ENCODE peak calls at places on chromosomes 4 and X, in four cellular contexts. One of them, this sample, is unnamed. For H3K4me1, the result is how much of the 10 kb centered on the place peaks cover.

GRCh38 chr4:122152699-122153328 is 683 bp downstream of the BLTP1 start:
- DNase-seq in mammary epithelial cell: peak
- DNase-seq in transverse colon: peak
- DNase-seq in heart left ventricle: peak
- DNase-seq in this sample: peak

GRCh38 chr4:133801858-133802257 is 399.7 kb downstream of the PABPC4L start:
- DNase-seq in heart left ventricle: no peak
- DNase-seq in transverse colon: no peak
- DNase-seq in mammary epithelial cell: no peak
- DNase-seq in this sample: no peak

GRCh38 chr4:7421356-7422097 is 13.2 kb downstream of the PSAPL1 start:
- DNase-seq in mammary epithelial cell: no peak
- DNase-seq in transverse colon: no peak
- DNase-seq in heart left ventricle: peak
- DNase-seq in this sample: no peak

GRCh38 chrX:102765794-102766193 is 45.3 kb downstream of the GPRASP3 start:
- DNase-seq in heart left ventricle: no peak
- DNase-seq in transverse colon: peak
- DNase-seq in mammary epithelial cell: peak
- DNase-seq in this sample: no peak

GRCh38 chrX:129472116-129472515 is 51.2 kb downstream of the SMARCA1 start:
- DNase-seq in mammary epithelial cell: peak
- DNase-seq in transverse colon: no peak
- DNase-seq in heart left ventricle: no peak
- DNase-seq in this sample: no peak

GRCh38 chr4:14383652-14384051 is 618.6 kb upstream of the CPEB2 start:
- DNase-seq in heart left ventricle: no peak
- DNase-seq in mammary epithelial cell: no peak
- DNase-seq in transverse colon: no peak
- DNase-seq in this sample: peak

GRCh38 chrX:40064055-40064597 is 33.6 kb downstream of the BCOR start:
- DNase-seq in heart left ventricle: no peak
- DNase-seq in transverse colon: no peak
- DNase-seq in mammary epithelial cell: no peak
- DNase-seq in this sample: no peak

GRCh38 chrX:37060999-37061398 is 52.8 kb downstream of the FAM47C start:
- DNase-seq in mammary epithelial cell: peak
- DNase-seq in transverse colon: no peak
- DNase-seq in heart left ventricle: no peak
- DNase-seq in this sample: peak

GRCh38 chr4:85953651-85954018 is 406.2 kb downstream of the MAPK10 start:
- DNase-seq in heart left ventricle: no peak
- DNase-seq in transverse colon: no peak
- DNase-seq in mammary epithelial cell: peak
- DNase-seq in this sample: no peak

DNA sequence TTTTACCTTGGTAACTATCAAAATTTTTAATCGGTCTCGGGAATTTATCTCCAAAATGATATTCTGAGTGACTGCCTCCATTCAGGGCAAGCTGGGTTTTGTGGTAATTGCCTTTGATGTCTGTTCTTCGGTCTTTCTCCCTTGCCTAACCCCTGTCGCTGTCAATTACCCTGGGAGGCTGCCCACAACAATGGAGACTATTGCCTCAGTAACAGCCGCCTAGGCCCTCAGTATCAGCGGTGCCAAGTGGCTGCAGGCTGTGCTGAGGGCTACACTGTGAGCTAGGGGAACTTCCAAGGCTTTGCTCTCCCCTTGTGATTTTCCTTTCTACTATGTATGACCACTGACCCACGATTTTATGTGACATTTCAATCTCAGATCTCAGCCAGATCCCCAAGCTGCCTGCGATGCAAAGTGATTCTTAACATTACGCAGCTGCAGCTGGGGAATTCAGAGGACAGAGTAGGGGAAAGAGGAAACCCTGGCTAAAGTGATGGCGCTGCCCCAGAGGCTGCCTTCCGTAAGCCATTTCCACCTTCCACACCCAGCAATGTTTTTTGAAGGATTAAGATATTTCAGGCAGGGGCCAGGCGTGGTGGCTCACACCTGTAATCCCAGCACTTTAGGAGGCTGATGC is 36.2 kb upstream of the REST start:
- DNase-seq in transverse colon: no peak
- DNase-seq in heart left ventricle: no peak
- DNase-seq in mammary epithelial cell: no peak
- DNase-seq in this sample: no peak
- H3K4me3 ChIP-seq in transverse colon: no peak
- H3K4me3 ChIP-seq in heart left ventricle: no peak
- H3K4me3 ChIP-seq in mammary epithelial cell: no peak
- H3K4me3 ChIP-seq in this sample: no peak

GRCh38 chr4:38384962-38385285 is 279.1 kb upstream of the KLF3 start:
- DNase-seq in heart left ventricle: no peak
- DNase-seq in mammary epithelial cell: no peak
- DNase-seq in transverse colon: no peak
- DNase-seq in this sample: no peak
- H3K4me1 ChIP-seq in heart left ventricle: under half
- H3K4me1 ChIP-seq in mammary epithelial cell: under half
- H3K4me1 ChIP-seq in transverse colon: under half
- H3K4me1 ChIP-seq in this sample: under half

GRCh38 chr4:87045659-87046058 is 110.8 kb downstream of the AFF1 start:
- DNase-seq in mammary epithelial cell: no peak
- DNase-seq in heart left ventricle: no peak
- DNase-seq in transverse colon: no peak
- DNase-seq in this sample: no peak
- H3K4me3 ChIP-seq in mammary epithelial cell: no peak
- H3K4me3 ChIP-seq in heart left ventricle: peak
- H3K4me3 ChIP-seq in transverse colon: no peak
- H3K4me3 ChIP-seq in this sample: no peak

GRCh38 chr4:2961411-2962098 is 1.7 kb downstream of the NOP14 start:
- DNase-seq in heart left ventricle: no peak
- DNase-seq in mammary epithelial cell: no peak
- DNase-seq in transverse colon: no peak
- DNase-seq in this sample: no peak
- H3K4me1 ChIP-seq in heart left ventricle: under half
- H3K4me1 ChIP-seq in mammary epithelial cell: under half
- H3K4me1 ChIP-seq in transverse colon: under half
- H3K4me1 ChIP-seq in this sample: under half

DNA sequence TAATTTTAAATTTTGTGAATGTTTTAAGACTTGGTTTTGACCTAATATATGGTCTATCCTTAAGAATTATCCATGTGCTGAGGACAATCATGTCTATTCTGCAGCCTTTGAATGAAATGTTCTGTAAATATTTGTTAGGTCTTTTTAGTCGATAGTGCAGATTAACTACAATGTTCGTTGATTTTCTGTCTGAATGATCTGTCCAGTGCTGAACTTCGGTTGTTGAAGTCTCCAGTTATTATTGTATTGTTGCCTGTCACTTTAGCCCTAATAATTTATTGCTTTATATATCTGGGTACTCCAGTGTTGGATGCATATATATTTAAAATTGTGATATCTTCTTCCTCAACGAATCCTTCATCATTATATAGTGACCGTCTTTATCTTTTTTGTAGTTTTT is 218.3 kb upstream of the ZC4H2 start:
- DNase-seq in mammary epithelial cell: no peak
- DNase-seq in transverse colon: no peak
- DNase-seq in heart left ventricle: no peak
- DNase-seq in this sample: no peak
- H3K4me3 ChIP-seq in mammary epithelial cell: no peak
- H3K4me3 ChIP-seq in transverse colon: no peak
- H3K4me3 ChIP-seq in heart left ventricle: no peak
- H3K4me3 ChIP-seq in this sample: no peak

GRCh38 chrX:148568763-148569162 is 68.3 kb downstream of the AFF2 start:
- DNase-seq in transverse colon: no peak
- DNase-seq in mammary epithelial cell: no peak
- DNase-seq in heart left ventricle: no peak
- DNase-seq in this sample: no peak

GRCh38 chrX:148562846-148563245 is 62.4 kb downstream of the AFF2 start:
- DNase-seq in heart left ventricle: no peak
- DNase-seq in transverse colon: no peak
- DNase-seq in mammary epithelial cell: no peak
- DNase-seq in this sample: no peak

GRCh38 chrX:148572332-148572731 is 71.9 kb downstream of the AFF2 start:
- DNase-seq in heart left ventricle: no peak
- DNase-seq in mammary epithelial cell: peak
- DNase-seq in transverse colon: no peak
- DNase-seq in this sample: no peak

GRCh38 chrX:148567779-148568178 is 67.4 kb downstream of the AFF2 start:
- DNase-seq in heart left ventricle: no peak
- DNase-seq in transverse colon: no peak
- DNase-seq in mammary epithelial cell: no peak
- DNase-seq in this sample: no peak

GRCh38 chrX:148567229-148567628 is 66.8 kb downstream of the AFF2 start:
- DNase-seq in mammary epithelial cell: peak
- DNase-seq in transverse colon: no peak
- DNase-seq in heart left ventricle: no peak
- DNase-seq in this sample: no peak
- H3K4me1 ChIP-seq in mammary epithelial cell: under half
- H3K4me1 ChIP-seq in transverse colon: under half
- H3K4me1 ChIP-seq in heart left ventricle: under half
- H3K4me1 ChIP-seq in this sample: under half

DNA sequence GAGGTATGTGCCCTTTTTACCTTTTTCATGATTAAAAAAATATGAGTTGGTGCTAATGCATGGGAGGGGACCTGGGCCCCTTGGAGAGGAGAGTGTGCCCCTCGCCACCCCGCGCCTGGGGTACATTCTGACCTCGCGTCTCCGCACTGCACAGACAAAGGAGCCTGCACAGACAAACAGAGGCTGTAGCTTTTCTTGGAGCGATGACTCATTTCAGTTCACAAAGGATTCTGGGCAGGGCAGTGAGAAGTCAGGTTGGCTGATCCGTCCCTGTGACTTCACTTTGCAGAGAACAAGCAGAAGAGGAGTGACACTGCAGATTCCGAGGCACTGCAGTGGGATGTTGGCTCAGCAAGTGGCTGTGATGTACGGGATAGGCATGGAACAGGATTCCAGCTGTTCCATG is 82.9 kb downstream of the STOX2 start:
- DNase-seq in heart left ventricle: peak
- DNase-seq in transverse colon: peak
- DNase-seq in mammary epithelial cell: peak
- DNase-seq in this sample: no peak
- H3K4me3 ChIP-seq in heart left ventricle: peak
- H3K4me3 ChIP-seq in transverse colon: peak
- H3K4me3 ChIP-seq in mammary epithelial cell: peak
- H3K4me3 ChIP-seq in this sample: no peak

GRCh38 chr4:72987741-72988729 is 81.5 kb downstream of the COX18 start:
- DNase-seq in heart left ventricle: no peak
- DNase-seq in mammary epithelial cell: no peak
- DNase-seq in transverse colon: no peak
- DNase-seq in this sample: no peak
- H3K4me1 ChIP-seq in heart left ventricle: under half
- H3K4me1 ChIP-seq in mammary epithelial cell: under half
- H3K4me1 ChIP-seq in transverse colon: under half
- H3K4me1 ChIP-seq in this sample: under half